ENCODE peak calls at places on chromosomes 2 and 18, in four cellular contexts. U is NCI-H1930; Z is activated naive CD8-positive, alpha-beta T cell treated with anti-CD3 and anti-CD28 coated beads for 36 hours; L is left kidney. H is an unnamed sample.
A peak's percentile ranks its signal among the peaks of the same experiment; 100 is the strongest.

GRCh38 chr2:196606516-196606915 is 33.0 kb upstream of the CCDC150 start:
- DNase-seq in U (no peak), Z (no peak), L (no peak), H (no peak)

GRCh38 chr2:54940723-54941122 is 109.5 kb downstream of the RTN4 start:
- DNase-seq in U (no peak), Z (no peak), L (no peak), H (no peak)

GRCh38 chr2:70967189-70967588 is 11.2 kb upstream of the ANKRD53 start:
- DNase-seq in U (no peak), Z (no peak), L (no peak), H (no peak)

GRCh38 chr2:182915369-182916326 is 49.2 kb upstream of the FRZB start:
- DNase-seq in U (no peak), Z (no peak), L (peak; percentile 63), H (peak; percentile 26)

GRCh38 chr2:204332706-204333105 is 212.6 kb upstream of the PARD3B start:
- DNase-seq in U (no peak), Z (no peak), L (no peak), H (no peak)

GRCh38 chr2:157327621-157328102 is 2.0 kb upstream of the ERMN start:
- DNase-seq in U (peak; percentile 56), Z (peak; percentile 84), L (peak; percentile 87), H (peak; percentile 54)

GRCh38 chr2:159140070-159140774 is 146.3 kb downstream of the WDSUB1 start:
- DNase-seq in U (no peak), Z (no peak), L (no peak), H (no peak)

GRCh38 chr2:59888015-59888414 is 665.4 kb downstream of the BCL11A start:
- DNase-seq in U (no peak), Z (peak; percentile 54), L (no peak), H (no peak)

GRCh38 chr2:134252092-134252775 is 1.6 kb upstream of the MGAT5 start:
- DNase-seq in U (no peak), Z (no peak), L (peak; percentile 69), H (no peak)

GRCh38 chr2:229174794-229175529 is 96.1 kb downstream of the PID1 start:
- DNase-seq in U (no peak), Z (no peak), L (peak; percentile 3), H (peak; percentile 10)

GRCh38 chr2:88172882-88173281 is 2.7 kb downstream of the THNSL2 start:
- DNase-seq in U (no peak), Z (no peak), L (no peak), H (no peak)

GRCh38 chr2:101803945-101804696 is 106.6 kb downstream of the MAP4K4 start:
- DNase-seq in U (no peak), Z (no peak), L (no peak), H (no peak)

GRCh38 chr2:105780606-105781005 is 35.9 kb downstream of the NCK2 start:
- DNase-seq in U (no peak), Z (no peak), L (no peak), H (no peak)

GRCh38 chr2:224807153-224807964 is 91.2 kb upstream of the CCDC195 start:
- DNase-seq in U (no peak), Z (no peak), L (no peak), H (no peak)

GRCh38 chr2:239916205-239917127 is 108.7 kb downstream of the NDUFA10 start:
- DNase-seq in U (no peak), Z (no peak), L (no peak), H (no peak)

GRCh38 chr18:22408059-22408458 is 9.7 kb downstream of the CTAGE1 start:
- DNase-seq in U (no peak), Z (no peak), L (no peak), H (no peak)

GRCh38 chr2:237707859-237708398 is 80.5 kb downstream of the LRRFIP1 start:
- DNase-seq in U (no peak), Z (no peak), L (no peak), H (no peak)

GRCh38 chr2:111679202-111679601 is 204.8 kb downstream of the ANAPC1 start:
- DNase-seq in U (no peak), Z (no peak), L (no peak), H (no peak)

GRCh38 chr2:8073928-8074327 is 607.9 kb upstream of the ID2 start:
- DNase-seq in U (no peak), Z (no peak), L (no peak), H (no peak)

H was measured in T1000.